ENCODE peak calls at places on chromosomes 5 and 9, in nine cellular contexts. G is prostate gland, K is H1, Y is HCT116, Z is sigmoid colon, M is stomach, J is suprapubic skin, I is vagina, X is K562. S is an unnamed sample.

GRCh38 chr5:14145356-14146334 is 2.5 kb downstream of the TRIO start:
- DNase-seq in G (no peak), K (no peak), Y (no peak), Z (no peak), M (no peak), J (no peak), I (no peak), X (no peak), S (no peak)

GRCh38 chr5:132526290-132526973 is 16.9 kb downstream of the IL5 start:
- DNase-seq in G (peak; percentile 31), K (peak; percentile 74), Y (peak; percentile 44), Z (no peak), M (peak; percentile 53), J (no peak), I (no peak), X (peak; percentile 80), S (peak; percentile 17)

GRCh38 chr5:134436523-134437339 is 25.1 kb upstream of the CDKN2AIPNL start:
- DNase-seq in G (peak; percentile 77), K (no peak), Y (no peak), Z (peak; percentile 82), M (peak; percentile 80), J (peak; percentile 85), I (no peak), X (peak; percentile 14), S (peak; percentile 86)

GRCh38 chr5:107783551-107783950 is 112.8 kb upstream of the EFNA5 start:
- DNase-seq in G (no peak), K (no peak), Y (no peak), Z (no peak), M (no peak), J (no peak), I (no peak), X (no peak), S (no peak)

GRCh38 chr9:72362680-72363139 is 2.3 kb downstream of the ZFAND5 start:
- DNase-seq in G (peak; percentile 80), K (no peak), Y (no peak), Z (peak; percentile 88), M (peak; percentile 57), J (no peak), I (no peak), X (peak; percentile 75), S (peak; percentile 59)

GRCh38 chr9:130215341-130216119 is 43.3 kb downstream of the NCS1 start:
- DNase-seq in G (no peak), K (no peak), Y (no peak), Z (peak; percentile 89), M (no peak), J (peak; percentile 58), I (no peak), X (no peak), S (no peak)

GRCh38 chr5:125129151-125129806 is 382.8 kb upstream of the ZNF608 start:
- DNase-seq in G (no peak), K (no peak), Y (peak; percentile 28), Z (no peak), M (no peak), J (no peak), I (no peak), X (no peak), S (no peak)

GRCh38 chr5:153919161-153919560 is 119.5 kb downstream of the FAM114A2 start:
- DNase-seq in G (no peak), K (no peak), Y (no peak), Z (no peak), M (no peak), J (no peak), I (no peak), X (no peak), S (no peak)

GRCh38 chr9:35793461-35793860 is 2.1 kb downstream of the NPR2 start:
- DNase-seq in G (no peak), K (no peak), Y (no peak), Z (no peak), M (no peak), J (no peak), I (no peak), X (no peak), S (no peak)

GRCh38 chr9:128943832-128944620 is 3.4 kb downstream of the DOLK start:
- DNase-seq in G (no peak), K (no peak), Y (no peak), Z (peak; percentile 58), M (no peak), J (peak; percentile 50), I (no peak), X (no peak), S (no peak)

DNA sequence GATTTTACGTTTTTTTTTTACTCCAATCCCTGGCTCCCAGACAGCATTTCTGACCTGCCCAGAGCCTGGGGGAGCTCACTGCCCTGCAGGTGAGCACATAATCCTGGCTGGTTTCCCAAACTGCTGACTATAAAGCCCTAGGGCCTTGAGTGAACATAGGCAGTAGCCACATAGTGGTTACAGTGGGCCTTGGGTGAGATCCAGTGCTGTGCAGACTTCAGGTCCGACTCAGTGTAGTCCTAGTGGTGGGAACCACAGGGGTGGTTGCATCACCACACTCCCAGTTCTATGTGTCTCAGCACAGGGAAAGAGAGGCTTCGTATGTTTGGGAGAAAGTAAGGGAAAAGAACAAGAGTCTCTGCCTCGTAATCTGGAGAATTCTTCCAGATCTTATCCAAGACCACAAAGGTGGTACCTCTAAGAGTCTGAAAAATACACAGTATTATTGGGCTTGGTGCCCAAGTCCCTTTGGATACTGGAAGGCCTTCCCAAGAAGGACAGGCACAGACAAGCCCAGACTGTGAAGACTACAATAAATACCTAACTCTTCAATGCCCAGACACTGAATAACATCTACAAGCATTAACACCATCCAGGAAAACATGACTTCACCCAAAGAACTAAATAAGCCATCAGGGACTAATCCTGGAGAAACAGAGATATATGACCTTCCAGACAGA is 89.4 kb downstream of the TSSK1B start:
- DNase-seq in G (peak; percentile 54), K (no peak), Y (no peak), Z (no peak), M (no peak), J (no peak), I (no peak), X (no peak), S (no peak)
- TF ChIP-seq POLR2A in G (no peak), K (no peak), Y (no peak), Z (no peak), M (no peak), J (no peak), I (no peak), X (no peak), S (no peak)

DNA sequence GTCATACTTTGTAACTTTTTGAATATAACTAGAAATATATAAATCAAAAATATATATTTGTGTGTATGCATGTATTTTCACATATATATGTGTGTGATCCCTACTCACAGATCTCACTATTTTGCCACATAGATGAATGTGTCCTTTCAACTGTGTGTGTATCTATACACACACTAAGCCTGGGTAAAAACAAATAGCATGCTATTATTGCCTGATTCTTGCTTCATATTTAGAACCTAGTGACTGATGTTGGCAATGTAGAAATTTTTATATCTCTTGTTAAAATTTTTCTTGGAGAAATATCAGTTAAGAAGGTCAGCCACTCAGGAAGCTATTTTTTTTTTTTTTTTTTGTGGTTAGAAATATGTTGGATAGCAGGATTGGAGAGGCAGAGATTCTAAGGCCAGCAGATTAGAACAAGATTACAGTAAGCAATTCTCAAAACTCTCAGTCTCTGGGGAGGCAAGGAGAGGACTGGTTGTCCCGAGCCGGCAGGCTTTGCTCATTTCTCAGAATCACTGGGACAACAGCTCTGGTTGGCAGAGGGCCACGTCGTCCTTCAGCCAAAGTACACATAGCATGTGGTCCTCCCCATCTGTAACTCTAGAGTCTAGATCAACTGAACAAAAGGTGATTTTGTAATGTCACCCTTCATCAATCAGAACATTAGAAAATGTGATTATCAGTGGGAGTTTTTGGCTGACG is 19.7 kb downstream of the C6 start:
- DNase-seq in G (peak; percentile 94), K (no peak), Y (no peak), Z (peak; percentile 98), M (peak; percentile 99), J (peak; percentile 97), I (no peak), X (no peak), S (peak; percentile 91)
- TF ChIP-seq POLR2AphosphoS5 in G (peak; percentile 92), K (no peak), Y (no peak), Z (peak; percentile 82), M (peak; percentile 93), J (peak; percentile 81), I (peak; percentile 91), X (no peak), S (peak; percentile 84)

GRCh38 chr5:38602641-38603040 is 46.2 kb upstream of the LIFR start:
- DNase-seq in G (no peak), K (no peak), Y (no peak), Z (no peak), M (no peak), J (no peak), I (no peak), X (no peak), S (no peak)

GRCh38 chr5:38603691-38604090 is 47.2 kb upstream of the LIFR start:
- DNase-seq in G (no peak), K (no peak), Y (no peak), Z (no peak), M (no peak), J (no peak), I (no peak), X (no peak), S (no peak)

GRCh38 chr5:38607396-38607795 is 51.0 kb upstream of the LIFR start:
- DNase-seq in G (no peak), K (no peak), Y (no peak), Z (no peak), M (no peak), J (no peak), I (no peak), X (peak; percentile 51), S (no peak)

GRCh38 chr5:38607930-38608545 is 51.6 kb upstream of the LIFR start:
- DNase-seq in G (peak; percentile 16), K (no peak), Y (no peak), Z (no peak), M (no peak), J (no peak), I (no peak), X (peak; percentile 44), S (no peak)

DNA sequence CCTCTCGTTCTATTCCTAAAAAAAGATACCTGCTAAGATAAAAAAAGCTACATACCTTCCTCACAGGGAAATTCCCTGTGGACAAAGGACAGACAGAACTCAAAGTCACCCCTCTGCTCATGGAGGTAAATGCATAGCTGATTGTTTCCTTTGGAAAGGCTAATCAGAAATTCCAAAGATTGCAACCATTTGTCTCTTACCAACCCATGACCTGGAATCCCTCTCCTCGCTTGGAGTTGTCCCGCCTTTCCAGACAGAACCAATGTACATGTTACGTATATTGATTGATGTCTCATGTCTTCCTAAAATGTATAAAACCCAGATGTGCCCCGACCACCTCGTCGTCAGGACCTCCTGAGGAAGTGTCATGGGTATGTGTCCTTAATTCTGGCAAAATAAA is 49.2 kb upstream of the LIFR start:
- DNase-seq in G (no peak), K (no peak), Y (no peak), Z (no peak), M (no peak), J (no peak), I (no peak), X (no peak), S (no peak)
- H3K4me1 ChIP-seq in G (no peaks in the 10 kb centered on the region), K (peaks cover 2% of the 10 kb centered on the region), Y (peaks cover 3% of the 10 kb centered on the region), Z (peaks cover 11% of the 10 kb centered on the region), M (peaks cover 56% of the 10 kb centered on the region), J (peaks cover 7% of the 10 kb centered on the region), I (no peaks in the 10 kb centered on the region), X (peaks cover 2% of the 10 kb centered on the region), S (no peaks in the 10 kb centered on the region)

DNA sequence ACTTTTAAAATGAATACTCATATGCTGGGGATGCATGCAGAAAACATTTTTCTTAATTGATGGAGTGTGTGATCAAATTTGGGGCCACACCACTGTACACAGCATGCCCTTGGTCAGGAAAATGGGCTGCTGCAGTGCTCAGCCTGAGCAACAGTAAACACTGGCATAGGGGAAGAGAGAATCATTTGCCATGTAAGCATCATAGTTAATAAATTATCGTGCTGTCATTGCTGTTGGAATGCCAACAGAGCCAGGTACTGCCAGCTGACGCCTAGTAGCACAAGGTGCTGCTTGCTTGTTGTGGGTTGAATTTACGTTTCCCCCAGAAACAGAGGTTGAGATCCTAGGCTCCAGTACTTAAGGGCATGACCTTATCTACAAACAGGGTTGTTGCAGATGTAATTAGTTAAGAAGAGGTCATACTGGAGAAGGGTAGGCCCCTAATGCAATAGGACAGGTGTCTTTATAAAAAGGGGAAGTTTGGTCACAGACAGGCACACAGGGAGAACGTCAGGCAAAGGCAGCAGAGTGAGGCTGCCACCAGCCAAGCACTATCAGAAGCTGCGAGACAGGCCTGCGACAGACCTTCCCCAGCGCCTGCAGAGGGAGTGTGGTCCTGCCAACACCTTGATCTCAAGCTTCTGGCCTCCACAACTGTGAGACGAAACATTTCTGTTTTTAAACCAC is 25.3 kb downstream of the DAP start:
- DNase-seq in G (no peak), K (no peak), Y (no peak), Z (no peak), M (no peak), J (no peak), I (no peak), X (peak; percentile 70), S (no peak)
- TF ChIP-seq POLR2A in G (no peak), K (no peak), Y (no peak), Z (no peak), M (no peak), J (no peak), I (no peak), X (no peak), S (no peak)

S was measured in transverse colon.